ENCODE peak calls at places on chromosomes 16 and 17, in five cellular contexts. One of them, this sample, is unnamed. For H3K4me1, the result is how much of the 10 kb centered on the place peaks cover.

GRCh38 chr17:38510424-38511125 is 82.3 kb downstream of the ARHGAP23 start:
- DNase-seq in K562: peak
- DNase-seq in PC-9: no peak
- DNase-seq in mucosa of descending colon: no peak
- DNase-seq in thoracic aorta: no peak
- DNase-seq in this sample: no peak

GRCh38 chr17:75078097-75079022 is 9.4 kb upstream of the SLC16A5 start:
- DNase-seq in K562: no peak
- DNase-seq in thoracic aorta: no peak
- DNase-seq in mucosa of descending colon: no peak
- DNase-seq in PC-9: peak
- DNase-seq in this sample: no peak

GRCh38 chr17:66939461-66940114 is 24.9 kb upstream of the CACNG4 start:
- DNase-seq in PC-9: no peak
- DNase-seq in thoracic aorta: no peak
- DNase-seq in K562: no peak
- DNase-seq in mucosa of descending colon: no peak
- DNase-seq in this sample: no peak

GRCh38 chr17:16439303-16439791 is 24.0 kb downstream of the TRPV2 start:
- DNase-seq in mucosa of descending colon: no peak
- DNase-seq in thoracic aorta: no peak
- DNase-seq in PC-9: no peak
- DNase-seq in K562: no peak
- DNase-seq in this sample: no peak

GRCh38 chr16:30808163-30808562 is 21.2 kb upstream of the ZNF629 start:
- DNase-seq in thoracic aorta: no peak
- DNase-seq in mucosa of descending colon: no peak
- DNase-seq in PC-9: no peak
- DNase-seq in K562: no peak
- DNase-seq in this sample: no peak

GRCh38 chr16:48537909-48538745 is 71.9 kb downstream of the N4BP1 start:
- DNase-seq in K562: no peak
- DNase-seq in thoracic aorta: no peak
- DNase-seq in PC-9: no peak
- DNase-seq in mucosa of descending colon: no peak
- DNase-seq in this sample: no peak

GRCh38 chr16:1721372-1721771 is 15.4 kb downstream of the MAPK8IP3 start:
- DNase-seq in mucosa of descending colon: no peak
- DNase-seq in thoracic aorta: no peak
- DNase-seq in PC-9: no peak
- DNase-seq in K562: no peak
- DNase-seq in this sample: no peak

GRCh38 chr16:23134274-23134673 is 15.0 kb downstream of the USP31 start:
- DNase-seq in PC-9: no peak
- DNase-seq in mucosa of descending colon: no peak
- DNase-seq in thoracic aorta: no peak
- DNase-seq in K562: no peak
- DNase-seq in this sample: no peak

GRCh38 chr17:7281953-7282751 is 634 bp downstream of the SLC2A4 start:
- DNase-seq in thoracic aorta: no peak
- DNase-seq in mucosa of descending colon: peak
- DNase-seq in K562: peak
- DNase-seq in PC-9: no peak
- DNase-seq in this sample: no peak
- H3K4me3 ChIP-seq in thoracic aorta: peak
- H3K4me3 ChIP-seq in mucosa of descending colon: no peak
- H3K4me3 ChIP-seq in K562: peak
- H3K4me3 ChIP-seq in PC-9: peak
- H3K4me3 ChIP-seq in this sample: peak

GRCh38 chr17:82241926-82242697 is 13.3 kb downstream of the SLC16A3 start:
- DNase-seq in PC-9: no peak
- DNase-seq in K562: peak
- DNase-seq in mucosa of descending colon: peak
- DNase-seq in thoracic aorta: no peak
- DNase-seq in this sample: no peak
- H3K4me1 ChIP-seq in PC-9: under half
- H3K4me1 ChIP-seq in K562: under half
- H3K4me1 ChIP-seq in mucosa of descending colon: half or more
- H3K4me1 ChIP-seq in thoracic aorta: half or more
- H3K4me1 ChIP-seq in this sample: half or more

DNA sequence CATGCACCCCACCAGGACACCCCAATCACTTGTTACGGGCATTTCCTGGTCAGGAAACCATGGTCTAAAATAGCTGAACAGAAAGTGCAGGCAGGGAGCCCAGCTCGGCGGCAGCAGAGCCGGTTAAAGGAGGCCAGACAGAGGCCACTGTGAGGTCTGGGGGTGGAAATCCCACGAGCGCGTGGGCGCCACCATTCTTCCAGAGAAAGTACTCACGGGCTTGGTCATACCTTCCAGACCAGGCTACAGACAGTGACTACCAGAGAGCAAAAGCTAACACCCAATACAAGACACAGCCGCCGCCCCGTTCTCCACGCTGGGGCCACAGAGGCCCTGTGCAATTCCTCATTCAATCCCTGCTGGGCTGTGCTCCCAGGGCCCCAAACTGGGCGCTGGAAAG is 11.9 kb downstream of the CEP131 start:
- DNase-seq in PC-9: no peak
- DNase-seq in thoracic aorta: no peak
- DNase-seq in K562: no peak
- DNase-seq in mucosa of descending colon: no peak
- DNase-seq in this sample: no peak
- H3K4me3 ChIP-seq in PC-9: no peak
- H3K4me3 ChIP-seq in thoracic aorta: peak
- H3K4me3 ChIP-seq in K562: no peak
- H3K4me3 ChIP-seq in mucosa of descending colon: no peak
- H3K4me3 ChIP-seq in this sample: no peak

DNA sequence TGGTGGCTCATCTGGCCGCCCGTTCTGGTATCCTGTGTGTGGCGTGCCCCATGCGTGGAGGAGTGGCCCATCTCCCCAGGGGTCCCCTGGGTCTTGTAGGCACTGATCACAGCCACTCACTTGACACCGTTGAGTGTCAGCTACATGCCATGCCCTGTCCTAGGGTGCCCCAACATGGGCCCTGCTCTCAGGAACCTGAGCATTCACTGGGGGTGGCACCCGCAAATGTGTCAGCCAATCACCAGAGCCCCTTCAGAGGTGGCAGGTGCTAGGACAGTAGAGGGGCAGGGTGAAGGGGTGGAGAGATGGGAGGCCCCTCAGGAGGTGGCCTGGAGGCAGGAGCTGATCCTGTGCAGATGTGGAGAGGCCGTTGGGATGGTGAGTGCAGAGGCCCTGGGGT is 27.8 kb downstream of the CMIP start:
- DNase-seq in mucosa of descending colon: no peak
- DNase-seq in thoracic aorta: no peak
- DNase-seq in PC-9: no peak
- DNase-seq in K562: no peak
- DNase-seq in this sample: no peak
- H3K4me1 ChIP-seq in mucosa of descending colon: under half
- H3K4me1 ChIP-seq in thoracic aorta: under half
- H3K4me1 ChIP-seq in PC-9: under half
- H3K4me1 ChIP-seq in K562: under half
- H3K4me1 ChIP-seq in this sample: under half

GRCh38 chr17:60135160-60135950 is 14.4 kb upstream of the CA4 start:
- DNase-seq in mucosa of descending colon: peak
- DNase-seq in PC-9: peak
- DNase-seq in thoracic aorta: peak
- DNase-seq in K562: peak
- DNase-seq in this sample: peak
- H3K4me3 ChIP-seq in mucosa of descending colon: peak
- H3K4me3 ChIP-seq in PC-9: peak
- H3K4me3 ChIP-seq in thoracic aorta: peak
- H3K4me3 ChIP-seq in K562: peak
- H3K4me3 ChIP-seq in this sample: peak

DNA sequence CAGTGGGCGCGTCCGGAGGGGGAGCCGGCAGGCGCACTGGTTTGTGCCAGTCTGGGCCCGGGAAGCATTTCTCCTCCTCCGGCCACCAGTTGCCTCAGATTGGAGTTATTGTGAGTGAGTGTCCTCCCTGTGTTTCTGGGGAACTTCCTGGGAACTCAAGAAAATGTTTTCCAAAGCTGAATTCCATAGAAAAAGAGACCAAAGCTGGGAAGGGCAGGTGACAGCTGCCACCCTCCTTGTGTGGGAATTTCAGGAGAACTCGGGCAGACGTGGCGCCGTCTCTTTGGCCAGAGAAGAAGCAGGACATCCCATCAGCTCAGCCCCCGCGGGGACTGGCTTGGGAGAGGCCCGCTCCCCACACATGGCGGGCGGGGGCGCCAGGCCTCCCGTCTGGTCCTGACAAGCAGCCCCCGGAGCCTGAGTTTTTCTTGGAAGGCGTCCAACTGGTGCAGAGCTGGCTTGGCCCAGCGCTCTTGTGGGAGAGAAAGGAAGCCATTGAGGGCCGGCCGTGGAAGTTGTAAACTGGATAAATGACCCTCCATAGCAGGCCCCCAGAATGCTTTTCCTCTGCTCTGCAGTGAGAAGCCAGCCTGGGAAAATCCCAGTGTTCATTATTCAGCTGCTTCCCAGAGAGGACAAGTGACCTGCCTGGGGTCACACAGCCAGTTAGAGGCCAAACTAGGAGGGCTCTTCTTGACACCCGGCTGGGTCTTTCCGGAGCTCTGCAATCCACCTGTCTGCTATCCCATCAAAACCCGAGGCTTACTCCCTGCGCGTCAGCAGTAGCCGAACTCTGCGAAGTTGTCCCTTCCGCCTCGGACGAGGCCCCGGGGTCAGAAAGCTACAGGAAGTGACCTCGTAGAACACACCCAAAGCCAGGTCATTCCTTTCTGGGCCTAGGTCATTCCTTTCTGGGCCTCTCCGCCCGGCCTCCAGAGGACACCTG is 39.2 kb upstream of the GSE1 start:
- DNase-seq in K562: peak
- DNase-seq in thoracic aorta: peak
- DNase-seq in PC-9: no peak
- DNase-seq in mucosa of descending colon: no peak
- DNase-seq in this sample: no peak
- H3K4me1 ChIP-seq in K562: half or more
- H3K4me1 ChIP-seq in thoracic aorta: under half
- H3K4me1 ChIP-seq in PC-9: under half
- H3K4me1 ChIP-seq in mucosa of descending colon: half or more
- H3K4me1 ChIP-seq in this sample: under half

DNA sequence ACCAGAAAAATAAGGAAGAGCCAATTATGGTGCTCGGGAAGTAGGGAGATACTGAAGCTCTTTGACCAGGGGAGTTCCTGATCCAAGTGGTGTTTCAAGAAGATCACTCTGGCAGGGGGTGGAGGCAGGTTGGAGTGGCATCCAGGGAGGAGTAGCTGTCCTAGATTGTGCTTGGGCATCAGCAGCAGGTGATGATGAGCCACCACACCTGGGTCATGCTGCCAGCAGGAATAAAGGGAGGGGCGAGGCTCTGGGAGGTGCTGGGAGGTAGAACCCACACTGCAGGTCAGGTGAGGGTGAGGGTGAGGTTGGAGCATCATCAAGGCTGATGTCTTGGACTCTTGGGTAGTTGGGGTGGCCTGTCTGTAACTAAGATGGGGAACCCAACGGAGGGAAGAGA is 35.4 kb upstream of the ADGRG1 start:
- DNase-seq in thoracic aorta: no peak
- DNase-seq in PC-9: no peak
- DNase-seq in mucosa of descending colon: no peak
- DNase-seq in K562: no peak
- DNase-seq in this sample: no peak
- H3K4me3 ChIP-seq in thoracic aorta: no peak
- H3K4me3 ChIP-seq in PC-9: no peak
- H3K4me3 ChIP-seq in mucosa of descending colon: no peak
- H3K4me3 ChIP-seq in K562: no peak
- H3K4me3 ChIP-seq in this sample: no peak